ENCODE peak calls at places on chromosomes 11 and 22, in four cellular contexts. A is IMR-90, O is erythroblast, B is HCT116. Q is an unnamed sample.

GRCh38 chr11:110453684-110454354 is 24.1 kb downstream of the FDX1 start:
- DNase-seq in B (no peak), A (no peak), O (no peak), Q (no peak)

GRCh38 chr11:4851033-4851432 is 2.0 kb upstream of the OR51S1 start:
- DNase-seq in A (peak), O (no peak), B (no peak), Q (peak)

GRCh38 chr11:84290647-84291046 is 1004.5 kb upstream of the CCDC90B start:
- DNase-seq in O (no peak), A (peak), B (no peak), Q (no peak)

GRCh38 chr22:49703990-49704344 is 123.7 kb downstream of the BRD1 start:
- DNase-seq in B (no peak), A (no peak), O (no peak), Q (no peak)

GRCh38 chr11:86034710-86035109 is 34.2 kb downstream of the PICALM start:
- DNase-seq in A (no peak), B (no peak), O (no peak), Q (no peak)

GRCh38 chr11:100719362-100719761 is 32.3 kb downstream of the ARHGAP42 start:
- DNase-seq in A (peak), B (no peak), O (no peak), Q (no peak)

GRCh38 chr11:62958547-62959071 is 26.2 kb downstream of the SLC22A6 start:
- DNase-seq in A (peak), B (no peak), O (no peak), Q (no peak)

GRCh38 chr11:112776834-112777793 is 184.1 kb upstream of the NCAM1 start:
- DNase-seq in O (no peak), A (no peak), B (no peak), Q (no peak)

GRCh38 chr11:111733655-111734088 is 32.5 kb downstream of the PPP2R1B start:
- DNase-seq in O (no peak), A (no peak), B (no peak), Q (no peak)

GRCh38 chr11:68461284-68461861 is 821 bp downstream of the PPP6R3 start:
- DNase-seq in A (peak), O (peak), B (no peak), Q (no peak)
- TF ChIP-seq POLR2A in A (no peak), O (no peak), B (no peak), Q (no peak)

GRCh38 chr11:355581-356458 is 13.5 kb upstream of the B4GALNT4 start:
- DNase-seq in B (peak), A (peak), O (peak), Q (peak)
- TF ChIP-seq POLR2A in B (peak), A (peak), O (no peak), Q (no peak)

GRCh38 chr11:118263694-118264567 is at the start of gene MPZL2:
- DNase-seq in B (peak), A (no peak), O (no peak), Q (peak)
- TF ChIP-seq POLR2A in B (no peak), A (no peak), O (no peak), Q (peak)

GRCh38 chr22:25282346-25282670 is 62.9 kb downstream of the CRYBB2 start:
- DNase-seq in A (no peak), O (no peak), B (no peak), Q (no peak)

GRCh38 chr22:25282671-25283561 is 63.5 kb downstream of the CRYBB2 start:
- DNase-seq in A (no peak), B (no peak), O (no peak), Q (no peak)

GRCh38 chr22:25281675-25282345 is 62.4 kb downstream of the CRYBB2 start:
- DNase-seq in O (no peak), B (no peak), A (no peak), Q (no peak)
- TF ChIP-seq POLR2A in O (no peak), B (no peak), A (no peak), Q (no peak)

GRCh38 chr22:41915783-41916493 is 1.1 kb upstream of the SHISA8 start:
- DNase-seq in B (no peak), A (no peak), O (no peak), Q (no peak)
- TF ChIP-seq POLR2A in B (no peak), A (no peak), O (no peak), Q (no peak)

DNA sequence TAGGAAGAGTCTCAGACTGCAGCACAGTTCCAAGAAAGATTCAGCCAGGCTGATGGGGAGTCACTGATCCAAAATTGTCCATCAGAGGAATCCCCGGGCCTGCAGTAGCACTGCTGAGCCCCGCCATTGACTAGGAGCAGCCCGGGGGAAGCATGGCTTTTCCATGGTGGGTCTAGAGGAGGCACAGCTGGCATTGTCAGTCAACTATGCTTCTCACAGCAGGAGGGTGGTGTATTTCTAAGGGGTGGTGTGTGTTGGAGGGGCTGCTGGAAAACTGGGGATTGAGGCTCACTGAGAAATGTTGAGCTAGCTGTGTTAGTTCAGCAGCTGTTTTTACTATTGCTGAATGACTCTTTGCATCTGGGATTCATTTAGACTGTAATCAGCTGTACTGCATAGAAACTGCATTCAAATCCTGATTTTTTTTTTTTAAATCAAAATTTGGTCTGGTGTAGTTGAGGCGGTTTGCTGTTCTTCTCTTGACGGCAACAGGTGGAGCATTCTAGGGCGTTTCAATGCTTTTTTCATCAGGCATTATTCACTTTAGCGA is 5.6 kb downstream of the DDX10 start:
- DNase-seq in A (no peak), B (no peak), O (no peak), Q (no peak)
- TF ChIP-seq POLR2A in A (no peak), B (no peak), O (no peak), Q (no peak)

DNA sequence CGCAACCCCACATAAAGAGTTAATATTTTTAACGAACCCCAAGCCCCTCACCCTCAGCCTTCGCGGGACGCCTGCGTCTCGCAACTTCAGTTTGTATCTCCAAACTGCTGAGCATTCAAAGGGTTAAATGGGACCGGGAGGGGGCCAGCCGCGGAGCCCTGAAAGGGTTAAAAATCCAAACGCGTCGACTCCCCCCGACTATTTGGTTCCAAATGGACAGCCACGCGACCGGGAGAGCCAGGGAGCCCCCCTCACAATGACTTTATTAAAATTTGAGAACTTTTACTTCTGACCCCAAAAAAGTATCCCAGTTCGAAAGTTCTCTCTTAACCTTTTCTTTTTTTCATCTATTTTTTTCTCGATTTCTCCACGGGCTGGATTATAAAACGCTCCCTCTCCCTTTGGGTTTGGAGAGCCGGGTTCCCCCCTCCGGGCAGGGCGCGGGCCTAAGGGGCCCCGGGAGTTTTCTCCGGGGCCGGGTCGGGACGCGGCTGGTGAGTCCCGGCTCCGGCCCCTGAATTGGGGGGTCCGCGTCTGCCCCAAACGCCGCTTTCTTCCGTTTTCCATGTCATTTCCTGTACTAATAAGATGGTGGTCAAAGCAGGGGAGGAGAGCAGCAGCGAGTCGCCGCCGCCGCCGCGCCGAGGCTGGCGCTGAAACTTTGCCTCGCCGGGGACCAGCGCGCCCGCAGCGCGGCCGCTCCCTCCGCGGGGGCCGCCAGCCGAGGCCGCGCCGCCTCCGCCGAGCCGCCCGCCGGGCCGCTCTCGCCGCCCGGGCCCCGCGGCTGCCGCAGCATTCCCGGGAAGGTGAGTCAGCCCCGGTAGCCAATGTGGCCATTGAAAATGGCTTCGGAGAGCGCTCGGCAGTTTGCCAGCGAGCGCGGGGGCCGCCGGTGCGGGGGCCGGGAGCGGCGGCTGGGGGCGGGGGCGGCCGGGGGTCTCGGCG is at the start of gene PRDM11:
- DNase-seq in O (peak), B (peak), A (peak), Q (peak)
- TF ChIP-seq POLR2A in O (no peak), B (peak), A (peak), Q (no peak)

DNA sequence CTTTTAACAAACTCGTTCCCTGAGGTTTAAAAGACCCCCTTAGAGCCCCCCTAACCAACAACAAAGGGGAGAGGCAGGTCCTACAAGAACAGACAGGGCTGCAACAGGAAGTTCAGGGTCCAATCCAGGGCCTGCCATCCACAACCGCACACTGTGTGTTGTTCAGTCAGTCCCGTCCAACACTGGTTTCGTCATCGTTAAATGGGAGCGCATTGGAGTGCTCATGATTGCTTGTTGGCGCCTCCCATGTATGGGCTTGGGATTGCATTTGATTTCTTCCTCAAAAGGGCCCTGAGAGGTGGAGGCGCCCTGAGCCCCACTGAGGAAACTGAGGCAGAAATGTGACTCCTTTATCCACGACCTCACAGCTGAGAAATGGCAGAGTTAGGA is 174.1 kb downstream of the MN1 start:
- DNase-seq in B (peak), A (no peak), O (peak), Q (no peak)
- TF ChIP-seq POLR2A in B (no peak), A (no peak), O (no peak), Q (no peak)

GRCh38 chr11:18394928-18395734 is 768 bp downstream of the LDHA start:
- DNase-seq in O (peak), A (peak), B (no peak), Q (peak)
- TF ChIP-seq POLR2A in O (no peak), A (no peak), B (no peak), Q (no peak)

GRCh38 chr11:121023848-121024751 is at the start of gene TBCEL:
- DNase-seq in O (peak), A (peak), B (peak), Q (peak)
- TF ChIP-seq POLR2A in O (peak), A (peak), B (peak), Q (no peak)

Q was measured in stomach.